ENCODE peak calls at places on chromosome 1, in seven cellular contexts. E is mesendoderm, X is IMR-90, N is H9, Z is H1, A is mesenchymal stem cell, D is trophoblast cell. T is an unnamed sample.

GRCh38 chr1:157307491-157307890 is 169.3 kb upstream of the ETV3 start:
- DNase-seq in N (peak), Z (no peak), D (no peak), E (no peak), X (no peak), A (no peak), T (no peak)

GRCh38 chr1:50976890-50977574 is 7.0 kb downstream of the CDKN2C start:
- DNase-seq in D (peak), E (peak), A (peak), N (peak), Z (peak), X (peak), T (no peak)

GRCh38 chr1:41672173-41672572 is 187.7 kb upstream of the EDN2 start:
- DNase-seq in E (peak), D (peak), A (peak), Z (no peak), N (no peak), X (peak), T (no peak)

GRCh38 chr1:195765099-195765498 is 843.1 kb downstream of the KCNT2 start:
- DNase-seq in N (no peak), E (no peak), Z (no peak), X (no peak), D (no peak), A (no peak), T (no peak)

GRCh38 chr1:238710697-238711096 is 675.7 kb upstream of the CHRM3 start:
- DNase-seq in Z (no peak), E (peak), X (peak), A (peak), D (no peak), N (no peak), T (no peak)

GRCh38 chr1:119080586-119080985 is 59.9 kb downstream of the WARS2 start:
- DNase-seq in X (peak), D (peak), Z (no peak), E (peak), A (peak), N (peak), T (no peak)

GRCh38 chr1:19460535-19461351 is 24.6 kb downstream of the CAPZB start:
- DNase-seq in N (no peak), X (no peak), D (no peak), Z (no peak), E (no peak), A (no peak), T (no peak)

GRCh38 chr1:151371340-151371739 is 1.2 kb downstream of the SELENBP1 start:
- DNase-seq in E (no peak), X (peak), D (no peak), A (peak), N (no peak), Z (no peak), T (no peak)

GRCh38 chr1:37574834-37575479 is 18.2 kb downstream of the DNALI1 start:
- DNase-seq in A (peak), E (no peak), X (peak), D (no peak), N (no peak), Z (no peak), T (no peak)

DNA sequence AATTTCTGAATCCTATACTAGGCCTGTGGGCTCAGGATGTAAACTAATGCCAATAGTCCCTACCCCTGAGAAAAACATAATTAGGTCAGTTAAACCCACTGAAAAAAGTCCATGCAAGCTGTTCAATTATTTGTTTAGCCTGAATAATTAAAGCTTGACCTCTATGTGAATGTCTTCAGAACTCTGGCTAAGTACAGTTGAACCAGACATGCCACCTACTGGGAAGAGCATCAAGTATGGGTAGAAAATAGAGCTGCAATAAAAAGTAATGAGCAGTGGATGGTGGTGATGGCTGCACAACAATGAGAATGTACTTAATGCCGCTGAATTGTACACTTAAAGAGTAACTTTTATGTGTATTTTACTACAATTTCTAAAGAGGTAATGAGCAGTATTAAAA is 23.6 kb upstream of the SLC19A2 start:
- DNase-seq in A (peak), N (no peak), D (no peak), X (no peak), E (no peak), Z (no peak), T (no peak)
- H4K8ac ChIP-seq in A (no peak), N (no peak), D (no peak), X (no peak), E (no peak), Z (no peak), T (no peak)

GRCh38 chr1:220283616-220284015 is 11.4 kb upstream of the RAB3GAP2 start:
- DNase-seq in E (no peak), N (no peak), Z (no peak), D (no peak), A (no peak), X (peak), T (no peak)

GRCh38 chr1:220275430-220275829 is 3.2 kb upstream of the RAB3GAP2 start:
- DNase-seq in N (no peak), E (no peak), A (no peak), X (no peak), D (no peak), Z (no peak), T (no peak)

GRCh38 chr1:220280249-220280648 is 8.0 kb upstream of the RAB3GAP2 start:
- DNase-seq in X (no peak), N (no peak), Z (no peak), D (no peak), A (no peak), E (no peak), T (no peak)

GRCh38 chr1:220281159-220281574 is 8.9 kb upstream of the RAB3GAP2 start:
- DNase-seq in X (peak), Z (no peak), N (no peak), D (peak), E (peak), A (peak), T (no peak)

GRCh38 chr1:220278991-220279390 is 6.7 kb upstream of the RAB3GAP2 start:
- DNase-seq in A (peak), Z (no peak), X (peak), E (no peak), N (no peak), D (no peak), T (no peak)
- H2AK5ac ChIP-seq in A (no peak), Z (no peak), X (no peak), E (no peak), N (no peak), D (no peak), T (no peak)

DNA sequence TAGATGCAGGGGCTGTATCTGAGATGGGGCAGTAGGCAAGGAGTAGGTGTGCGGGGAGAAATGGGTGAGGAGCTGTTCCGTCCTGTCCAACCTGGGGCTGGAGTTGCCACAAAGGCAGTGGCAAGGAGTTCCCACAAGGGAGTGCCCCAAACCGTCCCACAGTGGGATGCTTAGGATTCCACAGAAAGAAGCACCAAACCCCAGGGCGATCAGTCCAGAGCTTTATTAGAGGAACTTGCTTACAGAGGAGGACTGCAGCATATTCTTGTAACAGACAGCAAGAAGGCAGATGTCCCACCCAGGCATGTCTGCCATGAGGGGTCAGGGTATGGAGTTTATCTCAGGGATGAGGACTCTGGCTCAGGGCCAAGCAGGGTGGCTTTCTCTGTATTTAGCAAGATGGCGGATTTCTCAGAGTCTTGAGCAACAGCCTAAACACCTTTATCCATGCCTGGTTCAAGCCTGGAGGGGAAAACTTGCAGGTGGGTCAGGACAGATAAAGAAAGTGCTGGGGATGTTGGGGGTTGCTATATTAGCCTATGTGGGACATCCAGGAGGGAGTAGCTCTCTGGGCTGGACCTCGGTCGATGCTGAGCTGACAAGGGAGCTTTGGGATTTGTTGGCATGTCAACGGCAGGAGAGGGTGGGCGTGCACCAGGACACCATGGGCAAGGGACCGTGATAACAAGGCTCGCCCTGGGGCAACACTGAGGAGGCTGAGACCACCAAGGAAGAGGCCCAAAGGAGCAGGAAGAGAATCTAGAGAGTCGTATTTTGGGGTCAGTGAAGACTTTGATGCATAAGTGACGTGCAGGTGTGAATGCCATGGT is 32.8 kb downstream of the OBSCN start:
- DNase-seq in D (no peak), N (no peak), A (no peak), E (no peak), X (no peak), Z (peak), T (no peak)
- H4K8ac ChIP-seq in D (no peak), N (no peak), A (no peak), E (no peak), X (no peak), Z (no peak), T (no peak)

GRCh38 chr1:64701886-64702285 is 43.0 kb upstream of the RAVER2 start:
- DNase-seq in X (no peak), A (no peak), E (no peak), D (no peak), N (no peak), Z (no peak), T (no peak)

GRCh38 chr1:64699327-64699726 is 45.5 kb upstream of the RAVER2 start:
- DNase-seq in Z (no peak), X (no peak), A (no peak), D (no peak), E (no peak), N (no peak), T (no peak)

GRCh38 chr1:64696879-64697278 is 48.0 kb upstream of the RAVER2 start:
- DNase-seq in E (no peak), N (no peak), Z (no peak), A (no peak), D (no peak), X (no peak), T (no peak)

GRCh38 chr1:64703600-64703999 is 41.3 kb upstream of the RAVER2 start:
- DNase-seq in N (no peak), A (no peak), Z (no peak), X (no peak), D (no peak), E (no peak), T (no peak)

DNA sequence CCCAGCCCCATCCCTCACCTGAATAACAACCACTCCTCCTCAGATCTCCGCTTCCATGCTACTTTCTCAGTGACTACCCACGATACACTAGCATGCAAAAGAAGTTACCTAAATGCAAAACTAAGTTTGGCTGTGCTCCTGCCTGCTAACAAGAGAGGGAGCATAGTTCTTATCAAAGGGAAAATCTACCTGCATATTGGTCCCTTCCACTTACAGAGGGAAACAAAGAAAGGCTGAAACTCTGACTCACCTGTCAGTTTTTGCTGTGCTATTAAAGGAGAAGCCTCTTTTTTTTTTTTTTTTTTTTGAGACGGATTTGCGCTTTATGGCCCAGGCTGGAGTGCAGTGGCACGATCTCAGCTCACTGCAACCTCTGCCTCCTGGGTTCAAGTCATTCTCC is 43.8 kb upstream of the RAVER2 start:
- DNase-seq in E (peak), A (no peak), X (no peak), N (no peak), D (no peak), Z (no peak), T (no peak)
- H2AK5ac ChIP-seq in E (no peak), A (no peak), X (no peak), N (no peak), D (no peak), Z (no peak), T (no peak)

GRCh38 chr1:172135076-172135672 is 285.3 kb upstream of the C1orf105 start:
- DNase-seq in N (no peak), Z (no peak), X (no peak), A (peak), D (peak), E (peak), T (no peak)

GRCh38 chr1:172135923-172136610 is 284.4 kb upstream of the C1orf105 start:
- DNase-seq in D (peak), N (no peak), A (peak), E (no peak), X (peak), Z (no peak), T (no peak)

GRCh38 chr1:172136925-172137324 is 283.6 kb upstream of the C1orf105 start:
- DNase-seq in N (no peak), Z (no peak), A (peak), E (no peak), X (no peak), D (no peak), T (no peak)

GRCh38 chr1:172138636-172139035 is 281.8 kb upstream of the C1orf105 start:
- DNase-seq in D (no peak), Z (no peak), A (no peak), X (no peak), E (no peak), N (no peak), T (no peak)

GRCh38 chr1:172137703-172138102 is 282.8 kb upstream of the C1orf105 start:
- DNase-seq in D (no peak), E (no peak), N (no peak), Z (no peak), X (no peak), A (peak), T (no peak)
- H4K8ac ChIP-seq in D (no peak), E (no peak), N (no peak), Z (no peak), X (no peak), A (no peak), T (no peak)

DNA sequence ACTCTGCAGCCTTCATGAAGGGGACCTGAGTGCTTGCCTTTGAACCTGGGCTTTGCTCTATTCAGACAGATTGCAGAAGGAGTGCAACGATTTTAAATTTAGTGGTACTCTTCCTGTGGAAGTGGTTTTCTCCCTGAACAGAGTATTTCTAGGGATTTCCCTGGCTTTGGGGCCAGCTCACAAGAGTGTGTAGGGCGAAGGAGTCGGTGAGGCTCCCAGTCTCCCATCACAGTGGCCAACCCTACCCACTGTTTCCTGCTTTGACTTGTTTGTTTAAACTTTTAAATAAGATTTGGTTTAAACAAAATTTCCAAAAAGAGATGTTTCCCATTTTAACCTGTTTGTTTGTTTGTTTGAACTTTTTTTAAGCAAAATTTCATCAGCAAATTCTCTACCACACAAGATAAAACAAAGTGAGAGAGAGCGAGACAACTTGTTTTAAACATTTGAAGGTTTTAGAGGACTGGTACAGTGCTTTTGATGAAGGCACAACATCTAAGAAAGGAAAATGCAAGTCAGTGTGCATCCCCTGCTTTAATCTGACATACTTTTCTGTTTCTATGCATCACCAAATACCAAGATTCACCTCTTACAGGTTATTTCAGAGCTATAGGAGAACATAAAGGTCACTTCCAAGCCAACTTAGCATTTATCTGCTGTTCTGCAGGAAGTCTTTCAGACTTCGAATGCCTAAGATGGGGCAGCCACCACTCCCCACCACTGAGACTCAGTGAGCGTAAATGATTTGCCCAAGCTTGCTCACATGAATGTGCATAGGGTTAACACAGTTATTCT is 6.6 kb downstream of the SELP start:
- DNase-seq in E (no peak), Z (no peak), X (no peak), D (no peak), N (no peak), A (no peak), T (no peak)
- H2AK5ac ChIP-seq in E (no peak), Z (no peak), X (no peak), D (no peak), N (no peak), A (no peak), T (no peak)